ENCODE peak calls at places on chromosomes 13 and 19, in eight cellular contexts. P, E, Z, L, J, D, I and T are unnamed samples.
A peak's percentile ranks its signal among the peaks of the same experiment; 100 is the strongest.

GRCh38 chr13:26531751-26532150 is 25.7 kb upstream of the WASF3 start:
- DNase-seq in J (no peak), I (no peak), E (no peak), Z (no peak), L (no peak), P (no peak), D (no peak), T (no peak)

GRCh38 chr19:16062789-16063188 is 13.5 kb upstream of the TPM4 start:
- DNase-seq in E (peak; percentile 62), J (peak; percentile 57), L (peak; percentile 39), I (peak; percentile 30), P (no peak), D (peak; percentile 59), Z (no peak), T (peak; percentile 70)

GRCh38 chr19:18483119-18483518 is 38.8 kb downstream of the ELL start:
- DNase-seq in L (no peak), D (no peak), Z (no peak), E (no peak), J (no peak), I (peak; percentile 23), P (no peak), T (no peak)

GRCh38 chr13:36163809-36164308 is 32.7 kb upstream of the DCLK1 start:
- DNase-seq in I (peak; percentile 88), L (peak; percentile 51), E (peak; percentile 40), J (peak; percentile 67), D (peak; percentile 76), P (no peak), Z (peak; percentile 86), T (no peak)

GRCh38 chr19:40266111-40266510 is 19.0 kb downstream of the AKT2 start:
- DNase-seq in E (peak; percentile 80), P (no peak), J (no peak), D (no peak), I (peak; percentile 98), L (peak; percentile 84), Z (peak; percentile 83), T (no peak)

GRCh38 chr13:27362064-27362751 is 62.2 kb upstream of the GTF3A start:
- DNase-seq in D (peak; percentile 59), I (peak; percentile 86), Z (peak; percentile 94), E (peak; percentile 83), J (peak; percentile 87), P (peak; percentile 81), L (peak; percentile 84), T (peak; percentile 80)

GRCh38 chr13:36673838-36674326 is at the start of gene SERTM1:
- DNase-seq in Z (peak; percentile 66), L (no peak), J (peak; percentile 2), I (peak; percentile 52), P (peak; percentile 0), E (no peak), D (no peak), T (no peak)

GRCh38 chr19:37706052-37706605 is 13.4 kb downstream of the ZNF607 start:
- DNase-seq in P (no peak), Z (no peak), D (no peak), J (no peak), L (no peak), I (no peak), E (no peak), T (no peak)

GRCh38 chr19:54035215-54036178 is 28.2 kb downstream of the VSTM1 start:
- DNase-seq in L (no peak), J (peak; percentile 74), P (peak; percentile 52), D (peak; percentile 75), I (no peak), E (no peak), Z (no peak), T (no peak)

GRCh38 chr19:18967358-18968146 is 26.5 kb upstream of the HOMER3 start:
- DNase-seq in P (peak; percentile 16), J (peak; percentile 64), Z (peak; percentile 86), I (peak; percentile 98), D (peak; percentile 46), E (peak; percentile 78), L (peak; percentile 77), T (no peak)

GRCh38 chr19:16202320-16203255 is 4.9 kb downstream of the AP1M1 start:
- DNase-seq in D (no peak), Z (no peak), E (no peak), L (no peak), I (no peak), J (no peak), P (no peak), T (no peak)

GRCh38 chr13:21060063-21060826 is 1.1 kb downstream of the LATS2 start:
- DNase-seq in Z (peak; percentile 84), I (peak; percentile 66), L (peak; percentile 68), J (peak; percentile 30), D (no peak), E (peak; percentile 57), P (peak; percentile 45), T (no peak)

GRCh38 chr13:26460652-26461051 is 96.8 kb upstream of the WASF3 start:
- DNase-seq in Z (peak; percentile 93), E (peak; percentile 57), J (no peak), D (no peak), I (no peak), L (peak; percentile 81), P (no peak), T (no peak)

GRCh38 chr13:95480131-95480545 is 72.4 kb upstream of the CLDN10 start:
- DNase-seq in Z (no peak), D (no peak), L (peak; percentile 20), P (no peak), E (peak; percentile 56), J (no peak), I (no peak), T (no peak)

GRCh38 chr13:36736119-36736726 is 62.4 kb downstream of the SERTM1 start:
- DNase-seq in Z (no peak), L (no peak), P (peak; percentile 50), E (peak; percentile 56), D (no peak), I (peak; percentile 63), J (peak; percentile 38), T (no peak)

GRCh38 chr13:50588736-50589135 is 254.8 kb downstream of the DLEU7 start:
- DNase-seq in E (no peak), L (no peak), D (no peak), Z (no peak), P (no peak), J (no peak), I (no peak), T (no peak)

GRCh38 chr13:104461049-104461448 is 1394.8 kb upstream of the SLC10A2 start:
- DNase-seq in P (no peak), Z (no peak), J (no peak), E (no peak), I (no peak), L (no peak), D (no peak), T (no peak)

GRCh38 chr13:27659466-27659865 is 37.8 kb downstream of the POLR1D start:
- DNase-seq in D (no peak), P (no peak), L (no peak), I (no peak), E (no peak), J (no peak), Z (no peak), T (no peak)

GRCh38 chr13:112983042-112983305 is 14.0 kb downstream of the MCF2L start:
- DNase-seq in P (no peak), D (no peak), J (no peak), Z (no peak), E (no peak), L (no peak), I (no peak), T (no peak)

GRCh38 chr13:109784590-109785140 is 1.7 kb downstream of the IRS2 start:
- DNase-seq in J (no peak), Z (peak; percentile 93), L (peak; percentile 85), D (peak; percentile 61), I (peak; percentile 81), E (peak; percentile 85), P (peak; percentile 79), T (peak; percentile 63)

GRCh38 chr13:34420975-34421719 is 520.9 kb upstream of the NBEA start:
- DNase-seq in Z (no peak), J (no peak), I (no peak), P (no peak), E (no peak), L (no peak), D (no peak), T (no peak)
- TF ChIP-seq CTCF in Z (no peak), J (no peak), I (peak; percentile 20), P (no peak), E (no peak), L (no peak), D (peak; percentile 29), T (no peak)

DNA sequence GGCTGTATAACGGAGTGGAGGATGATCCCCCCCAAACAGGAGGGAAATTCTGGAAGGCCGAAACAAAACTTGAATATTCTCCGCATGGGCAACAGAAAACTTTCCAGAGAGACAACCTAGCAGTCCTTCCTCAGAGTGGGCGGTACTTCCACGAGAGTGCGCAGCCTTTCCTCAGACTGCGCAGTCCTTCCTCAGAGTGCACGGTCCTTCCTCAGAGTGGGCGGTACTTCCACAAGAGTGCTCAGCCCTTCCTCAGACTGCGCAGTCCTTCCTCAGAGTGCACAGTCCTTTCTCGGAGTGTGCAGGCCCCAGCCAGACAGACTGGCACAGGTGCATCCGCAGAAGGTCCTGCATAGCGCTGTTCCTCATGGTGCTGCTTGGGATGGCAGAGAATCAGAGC is 12.7 kb upstream of the GALP start:
- DNase-seq in D (no peak), E (no peak), P (no peak), L (no peak), I (no peak), J (no peak), Z (no peak), T (no peak)
- H3K27ac ChIP-seq in D (no peak overlapping the region), E (no peak overlapping the region), P (no peak overlapping the region), L (no peak overlapping the region), I (no peak overlapping the region), J (no peak overlapping the region), Z (no peak overlapping the region), T (no peak overlapping the region)

GRCh38 chr19:13154911-13155471 is 4.8 kb downstream of the IER2 start:
- DNase-seq in E (peak; percentile 76), L (peak; percentile 69), P (no peak), I (peak; percentile 98), J (peak; percentile 86), D (peak; percentile 89), Z (peak; percentile 96), T (peak; percentile 70)
- TF ChIP-seq CTCF in E (peak; percentile 23), L (no peak), P (peak; percentile 15), I (no peak), J (peak; percentile 39), D (peak; percentile 24), Z (peak; percentile 3), T (peak; percentile 31)

GRCh38 chr19:4873930-4874329 is 6.5 kb upstream of the PLIN3 start:
- DNase-seq in J (no peak), Z (no peak), L (no peak), E (no peak), P (no peak), D (no peak), I (no peak), T (no peak)

GRCh38 chr19:4878491-4878968 is 11.1 kb upstream of the PLIN3 start:
- DNase-seq in L (peak; percentile 75), P (no peak), J (no peak), I (no peak), D (no peak), E (no peak), Z (no peak), T (no peak)

GRCh38 chr19:4879041-4879440 is 11.6 kb upstream of the PLIN3 start:
- DNase-seq in J (no peak), P (no peak), D (peak; percentile 42), Z (no peak), L (no peak), E (no peak), I (no peak), T (no peak)

GRCh38 chr19:4877753-4878490 is 10.5 kb upstream of the PLIN3 start:
- DNase-seq in P (no peak), Z (peak; percentile 80), D (no peak), J (no peak), L (peak; percentile 84), E (no peak), I (no peak), T (no peak)
- H3K27ac ChIP-seq in P (peak overlapping the region; percentile 13), Z (no peak overlapping the region), D (no peak overlapping the region), J (peak overlapping the region; percentile 71), L (peak overlapping the region; percentile 91), E (no peak overlapping the region), I (no peak overlapping the region), T (no peak overlapping the region)